ENCODE peak calls at places on chromosomes 16 and 17, in five cellular contexts. One of them, this sample, is unnamed.

GRCh38 chr16:69632836-69633235 is 67.1 kb downstream of the NFAT5 start:
- DNase-seq in right lobe of liver: no peak
- DNase-seq in SHP77 treated with DMSO at 0.1 percent for 48 hours: no peak
- DNase-seq in CD8-positive, alpha-beta memory T cell: no peak
- DNase-seq in adipocyte: no peak
- DNase-seq in this sample: no peak

GRCh38 chr16:87487361-87487924 is 5.4 kb downstream of the ZCCHC14 start:
- DNase-seq in right lobe of liver: peak; percentile 78
- DNase-seq in SHP77 treated with DMSO at 0.1 percent for 48 hours: peak; percentile 60
- DNase-seq in CD8-positive, alpha-beta memory T cell: no peak
- DNase-seq in adipocyte: no peak
- DNase-seq in this sample: peak; percentile 87

GRCh38 chr17:40615295-40615988 is 32.2 kb downstream of the SMARCE1 start:
- DNase-seq in right lobe of liver: peak; percentile 71
- DNase-seq in SHP77 treated with DMSO at 0.1 percent for 48 hours: peak; percentile 6
- DNase-seq in CD8-positive, alpha-beta memory T cell: peak; percentile 79
- DNase-seq in adipocyte: no peak
- DNase-seq in this sample: peak; percentile 61

GRCh38 chr16:79595916-79596450 is 4.6 kb downstream of the MAF start:
- DNase-seq in right lobe of liver: no peak
- DNase-seq in SHP77 treated with DMSO at 0.1 percent for 48 hours: no peak
- DNase-seq in CD8-positive, alpha-beta memory T cell: no peak
- DNase-seq in adipocyte: no peak
- DNase-seq in this sample: no peak

GRCh38 chr17:58309918-58310259 is 18.7 kb downstream of the TSPOAP1 start:
- DNase-seq in right lobe of liver: no peak
- DNase-seq in SHP77 treated with DMSO at 0.1 percent for 48 hours: no peak
- DNase-seq in CD8-positive, alpha-beta memory T cell: no peak
- DNase-seq in adipocyte: no peak
- DNase-seq in this sample: no peak

GRCh38 chr17:27659685-27660084 is 28.7 kb downstream of the LGALS9 start:
- DNase-seq in right lobe of liver: no peak
- DNase-seq in SHP77 treated with DMSO at 0.1 percent for 48 hours: no peak
- DNase-seq in CD8-positive, alpha-beta memory T cell: no peak
- DNase-seq in adipocyte: no peak
- DNase-seq in this sample: no peak

GRCh38 chr17:4604111-4604644 is 19.8 kb downstream of the SMTNL2 start:
- DNase-seq in right lobe of liver: no peak
- DNase-seq in SHP77 treated with DMSO at 0.1 percent for 48 hours: peak; percentile 80
- DNase-seq in CD8-positive, alpha-beta memory T cell: no peak
- DNase-seq in adipocyte: peak; percentile 83
- DNase-seq in this sample: no peak

GRCh38 chr16:65667013-65667578 is 545.2 kb upstream of the CDH11 start:
- DNase-seq in right lobe of liver: no peak
- DNase-seq in SHP77 treated with DMSO at 0.1 percent for 48 hours: no peak
- DNase-seq in CD8-positive, alpha-beta memory T cell: no peak
- DNase-seq in adipocyte: peak; percentile 38
- DNase-seq in this sample: no peak

GRCh38 chr16:75244225-75244792 is 7.1 kb downstream of the BCAR1 start:
- DNase-seq in right lobe of liver: peak; percentile 44
- DNase-seq in SHP77 treated with DMSO at 0.1 percent for 48 hours: no peak
- DNase-seq in CD8-positive, alpha-beta memory T cell: no peak
- DNase-seq in adipocyte: peak; percentile 68
- DNase-seq in this sample: no peak

GRCh38 chr17:3534881-3535252 is 22.7 kb downstream of the TRPV3 start:
- DNase-seq in right lobe of liver: no peak
- DNase-seq in SHP77 treated with DMSO at 0.1 percent for 48 hours: no peak
- DNase-seq in CD8-positive, alpha-beta memory T cell: no peak
- DNase-seq in adipocyte: peak; percentile 17
- DNase-seq in this sample: no peak

GRCh38 chr17:65533056-65533745 is 28.2 kb downstream of the AXIN2 start:
- DNase-seq in right lobe of liver: no peak
- DNase-seq in SHP77 treated with DMSO at 0.1 percent for 48 hours: no peak
- DNase-seq in CD8-positive, alpha-beta memory T cell: no peak
- DNase-seq in adipocyte: no peak
- DNase-seq in this sample: no peak

This sample was measured in small intestine.